ENCODE peak calls at places on chromosomes 12 and 14, in five cellular contexts. Q is GM23248; I is heart right ventricle; C is pancreas; B is CD8-positive, alpha-beta memory T cell. P is an unnamed sample.

GRCh38 chr12:2686280-2686646 is 108.5 kb upstream of the FKBP4 start:
- DNase-seq in B (no peak), C (no peak), Q (no peak), I (no peak), P (no peak)

GRCh38 chr14:50714452-50715073 is 46.5 kb upstream of the SAV1 start:
- DNase-seq in B (no peak), C (no peak), I (peak; percentile 37), Q (peak; percentile 60), P (peak; percentile 11)

GRCh38 chr14:84988391-84988790 is 541.6 kb upstream of the FLRT2 start:
- DNase-seq in B (no peak), I (no peak), C (no peak), Q (no peak), P (no peak)

GRCh38 chr14:83483063-83483462 is 1949.4 kb upstream of the SEL1L start:
- DNase-seq in C (no peak), Q (peak; percentile 35), I (no peak), B (no peak), P (no peak)

GRCh38 chr12:2691340-2692111 is 103.2 kb upstream of the FKBP4 start:
- DNase-seq in C (peak; percentile 72), I (no peak), B (peak; percentile 63), Q (no peak), P (peak; percentile 86)

GRCh38 chr14:77923131-77923933 is 123.4 kb downstream of the ADCK1 start:
- DNase-seq in I (no peak), Q (no peak), C (no peak), B (no peak), P (no peak)

GRCh38 chr12:1629338-1630080 is 478 bp downstream of the WNT5B start:
- DNase-seq in I (no peak), Q (no peak), C (peak; percentile 65), B (no peak), P (no peak)

GRCh38 chr14:32744811-32745445 is 193.8 kb upstream of the NPAS3 start:
- DNase-seq in B (no peak), Q (no peak), I (no peak), C (no peak), P (no peak)

DNA sequence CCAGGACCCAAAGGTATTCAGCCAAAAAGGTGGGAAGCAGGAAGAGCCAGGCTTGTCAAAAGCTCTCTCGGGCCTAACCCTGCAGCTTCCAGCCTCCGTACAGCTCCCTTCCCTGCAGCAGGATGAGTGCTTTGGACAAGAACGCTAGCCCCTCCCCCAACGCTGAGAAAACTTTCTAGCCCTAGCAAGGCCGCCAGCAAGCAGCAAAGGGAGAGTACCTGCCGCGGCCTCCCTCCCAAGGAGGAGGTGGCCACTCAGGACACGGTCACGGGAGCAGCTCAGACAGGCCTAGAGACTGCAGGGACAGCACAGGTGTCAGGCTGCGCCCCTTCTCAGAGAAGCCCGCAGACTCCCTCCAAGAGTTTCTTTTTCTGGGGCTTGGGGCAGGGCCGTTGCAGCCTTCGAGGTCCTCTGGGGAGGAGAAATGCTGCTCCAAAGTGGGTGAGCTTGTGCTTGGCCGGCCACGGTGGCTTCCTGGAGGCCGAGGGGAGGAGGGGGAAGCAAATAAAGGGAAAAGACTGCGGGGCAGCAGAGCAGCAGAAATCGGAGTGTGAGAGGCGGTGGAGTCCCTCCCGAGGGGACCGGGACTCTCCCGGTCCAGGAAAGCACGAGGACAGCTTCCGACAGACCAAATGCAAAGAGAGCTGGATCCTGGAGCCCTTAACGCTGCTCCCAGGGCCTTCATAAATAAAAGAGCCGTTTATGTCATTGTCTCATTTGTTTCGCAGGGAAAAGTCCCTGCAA is 4.0 kb upstream of the PNMA1 start:
- DNase-seq in B (no peak), C (no peak), I (no peak), Q (no peak), P (no peak)
- H3K4me3 ChIP-seq in B (no peak overlapping the region), C (no peak overlapping the region), I (peak overlapping the region; percentile 39), Q (no peak overlapping the region), P (no peak overlapping the region)

DNA sequence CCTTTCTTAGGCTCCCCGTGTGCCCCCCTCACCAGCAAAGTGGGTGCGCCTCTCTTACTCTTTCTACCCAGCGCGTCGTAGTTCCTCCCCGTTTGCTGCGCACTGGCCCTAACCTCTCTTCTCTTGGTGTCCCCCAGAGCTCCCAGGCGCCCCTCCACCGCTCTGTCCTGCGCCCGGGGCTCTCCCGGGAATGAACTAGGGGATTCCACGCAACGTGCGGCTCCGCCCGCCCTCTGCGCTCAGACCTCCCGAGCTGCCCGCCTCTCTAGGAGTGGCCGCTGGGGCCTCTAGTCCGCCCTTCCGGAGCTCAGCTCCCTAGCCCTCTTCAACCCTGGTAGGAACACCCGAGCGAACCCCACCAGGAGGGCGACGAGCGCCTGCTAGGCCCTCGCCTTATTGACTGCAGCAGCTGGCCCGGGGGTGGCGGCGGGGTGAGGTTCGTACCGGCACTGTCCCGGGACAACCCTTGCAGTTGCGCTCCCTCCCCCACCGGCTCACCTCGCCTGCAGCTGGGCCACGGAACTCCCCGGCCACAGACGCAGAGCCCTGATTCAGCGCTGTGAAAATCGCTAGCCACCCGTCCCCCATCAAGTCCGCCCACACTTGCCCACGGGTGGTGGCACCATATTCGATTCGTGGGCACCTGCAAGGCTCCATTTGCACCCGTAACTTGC is 1.3 kb downstream of the TMEM233 start:
- DNase-seq in C (no peak), I (peak; percentile 24), B (no peak), Q (peak; percentile 6), P (no peak)
- H3K4me3 ChIP-seq in C (no peak overlapping the region), I (peak overlapping the region; percentile 56), B (no peak overlapping the region), Q (no peak overlapping the region), P (no peak overlapping the region)

GRCh38 chr12:51419473-51420228 is 5.0 kb upstream of the SLC4A8 start:
- DNase-seq in I (no peak), Q (peak; percentile 11), C (no peak), B (no peak), P (peak; percentile 32)

GRCh38 chr12:51421266-51421884 is 3.3 kb upstream of the SLC4A8 start:
- DNase-seq in Q (peak; percentile 83), B (peak; percentile 44), I (peak; percentile 40), C (no peak), P (peak; percentile 59)

GRCh38 chr12:51424662-51425539 is at the start of gene SLC4A8:
- DNase-seq in Q (peak; percentile 95), B (peak; percentile 53), C (peak; percentile 89), I (peak; percentile 85), P (peak; percentile 71)

GRCh38 chr12:51428256-51428655 is 3.6 kb downstream of the SLC4A8 start:
- DNase-seq in I (no peak), B (no peak), Q (no peak), C (no peak), P (no peak)

DNA sequence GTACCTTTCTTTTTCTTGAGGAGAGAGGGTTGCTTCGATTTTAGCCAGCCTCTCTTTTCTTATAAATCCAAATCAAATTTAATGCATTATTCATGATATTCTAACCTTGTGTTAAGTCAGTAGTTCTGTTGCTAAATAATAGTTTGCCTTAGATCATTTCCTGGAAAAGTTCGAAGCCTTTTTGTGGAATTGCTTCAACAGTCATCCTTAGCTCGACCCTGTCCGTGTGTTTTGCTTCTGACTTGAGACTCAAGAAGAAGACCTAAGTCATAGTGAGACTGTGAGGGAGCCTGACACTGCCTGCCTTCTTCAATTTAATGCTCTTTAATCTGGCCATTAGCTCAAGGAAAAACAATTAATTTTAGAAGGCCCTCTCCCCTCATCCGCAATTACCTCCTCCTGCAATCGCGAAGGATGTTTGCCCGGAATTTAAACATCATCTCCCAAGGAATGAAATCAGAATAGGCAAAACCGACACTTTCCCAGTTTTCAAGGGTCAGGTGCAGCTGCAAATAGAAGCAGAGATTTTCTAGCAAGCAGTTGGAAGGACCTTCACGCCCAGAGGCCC is 453 bp upstream of the SLC4A8 start:
- DNase-seq in C (no peak), I (no peak), B (no peak), Q (peak; percentile 57), P (no peak)
- H3K4me3 ChIP-seq in C (no peak overlapping the region), I (peak overlapping the region; percentile 61), B (peak overlapping the region; percentile 34), Q (peak overlapping the region; percentile 74), P (peak overlapping the region; percentile 67)

GRCh38 chr12:11348439-11348838 is 38.2 kb upstream of the PRB4 start:
- DNase-seq in Q (no peak), B (no peak), I (no peak), C (no peak), P (no peak)

GRCh38 chr12:11347810-11348209 is 37.6 kb upstream of the PRB4 start:
- DNase-seq in Q (no peak), B (no peak), C (no peak), I (no peak), P (peak; percentile 16)

DNA sequence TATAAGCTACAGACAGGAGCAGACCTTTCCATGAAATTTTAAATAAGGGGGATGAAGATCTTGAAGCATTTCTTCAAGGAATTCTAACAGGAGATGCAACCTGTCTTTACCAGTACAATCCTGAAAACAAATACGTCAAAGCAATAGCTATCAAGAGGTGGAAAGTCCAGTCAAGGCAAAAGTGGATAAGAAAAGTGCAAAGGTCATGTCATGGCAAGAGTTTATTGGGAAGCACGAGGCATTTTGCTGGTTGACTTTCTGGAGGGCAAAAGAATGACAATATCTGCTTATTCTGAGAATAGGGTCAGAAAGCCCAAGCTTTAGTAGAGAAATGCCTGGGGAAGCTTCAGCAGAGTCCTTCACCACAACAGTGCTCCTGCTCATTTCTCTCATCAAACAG is 34.3 kb upstream of the PRB4 start:
- DNase-seq in B (no peak), Q (no peak), C (no peak), I (no peak), P (no peak)
- H3K4me3 ChIP-seq in B (no peak overlapping the region), Q (no peak overlapping the region), C (no peak overlapping the region), I (no peak overlapping the region), P (no peak overlapping the region)

DNA sequence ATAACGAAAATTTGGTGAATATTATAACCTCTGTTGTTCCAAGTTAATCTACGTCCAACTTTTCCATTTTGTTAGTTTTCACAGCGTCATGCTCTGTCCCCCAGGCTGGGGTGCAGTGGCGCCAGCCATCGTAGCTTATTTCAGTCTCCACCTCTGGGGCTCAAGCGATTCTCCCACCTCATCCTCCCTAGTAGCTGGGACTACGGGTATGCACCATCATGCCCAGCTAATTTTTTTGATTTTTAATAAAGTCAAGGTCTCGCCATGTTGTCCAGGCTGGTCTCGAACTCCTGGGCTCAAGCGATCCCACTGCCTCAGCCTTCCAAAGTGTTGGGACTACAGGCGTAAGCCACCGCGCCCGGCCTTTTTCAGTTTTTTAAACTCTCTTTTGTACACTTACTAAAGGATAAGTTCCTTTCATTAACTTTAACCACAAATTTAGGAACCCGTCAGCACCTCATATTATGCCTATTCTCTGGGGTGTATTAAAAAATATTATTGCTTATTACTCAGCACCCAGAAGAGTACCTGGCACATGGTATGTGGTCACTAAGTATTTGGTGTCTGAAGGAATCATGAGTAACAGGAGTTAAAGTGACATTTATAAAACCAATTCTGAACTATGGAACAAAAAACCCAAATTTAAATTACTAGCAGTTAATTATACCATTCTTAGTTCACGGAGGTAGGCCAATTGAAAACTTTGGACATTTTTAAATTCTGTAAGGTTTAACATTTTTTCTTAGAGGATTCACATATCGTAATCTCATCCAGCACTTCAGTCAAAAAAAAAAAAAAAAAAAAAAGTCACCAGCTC is 925 bp upstream of the MIPOL1 start:
- DNase-seq in Q (peak; percentile 21), C (no peak), I (no peak), B (no peak), P (no peak)
- H3K4me3 ChIP-seq in Q (peak overlapping the region; percentile 83), C (peak overlapping the region; percentile 61), I (peak overlapping the region; percentile 73), B (no peak overlapping the region), P (no peak overlapping the region)

GRCh38 chr14:99972748-99973466 is 92.3 kb upstream of the EVL start:
- DNase-seq in B (no peak), I (no peak), Q (no peak), C (no peak), P (no peak)
- H3K4me3 ChIP-seq in B (peak overlapping the region; percentile 67), I (peak overlapping the region; percentile 85), Q (peak overlapping the region; percentile 85), C (peak overlapping the region; percentile 62), P (peak overlapping the region; percentile 80)